ENCODE peak calls at places on chromosome 16, in five cellular contexts. E is endodermal cell; V is activated gamma-delta T cell treated with anti-CD3 and anti-CD28 coated beads, Interleukin-2, amount 50 U/mL, for 16 hours; I is heart left ventricle; M is DMS 273 treated with DMSO at 0.1 percent for 48 hours. Z is an unnamed sample.

GRCh38 chr16:74736531-74737157 is 36.0 kb upstream of the MLKL start:
- DNase-seq in V (no peak), M (no peak), I (no peak), E (peak), Z (no peak)

GRCh38 chr16:70747703-70748631 is 53.0 kb downstream of the VAC14 start:
- DNase-seq in E (no peak), M (no peak), I (no peak), V (no peak), Z (no peak)

GRCh38 chr16:324451-325334 is 27.8 kb downstream of the AXIN1 start:
- DNase-seq in E (no peak), V (peak), M (no peak), I (no peak), Z (peak)

GRCh38 chr16:72819345-72819744 is 228.6 kb downstream of the ZFHX3 start:
- DNase-seq in I (no peak), M (no peak), V (no peak), E (no peak), Z (no peak)

GRCh38 chr16:87487361-87487924 is 5.4 kb downstream of the ZCCHC14 start:
- DNase-seq in I (peak), M (no peak), V (no peak), E (peak), Z (no peak)

GRCh38 chr16:80804061-80804450 is 342 bp downstream of the CDYL2 start:
- DNase-seq in I (no peak), E (peak), M (no peak), V (peak), Z (no peak)

GRCh38 chr16:50821586-50821985 is 79.7 kb downstream of the CYLD start:
- DNase-seq in M (no peak), E (no peak), V (no peak), I (no peak), Z (no peak)

GRCh38 chr16:14193316-14193871 is 122.3 kb downstream of the MRTFB start:
- DNase-seq in I (no peak), V (peak), M (no peak), E (no peak), Z (no peak)

GRCh38 chr16:19132898-19133297 is 19.1 kb downstream of the ITPRIPL2 start:
- DNase-seq in I (no peak), M (peak), E (no peak), V (no peak), Z (no peak)

GRCh38 chr16:65908568-65908967 is 457.9 kb upstream of the CDH5 start:
- DNase-seq in V (no peak), E (peak), M (no peak), I (no peak), Z (no peak)

GRCh38 chr16:80404847-80405246 is 135.9 kb upstream of the DYNLRB2 start:
- DNase-seq in E (no peak), I (no peak), M (no peak), V (no peak), Z (no peak)

GRCh38 chr16:21645261-21645721 is 7.1 kb downstream of the IGSF6 start:
- DNase-seq in M (no peak), V (no peak), E (peak), I (no peak), Z (no peak)

GRCh38 chr16:54687043-54687655 is 243.5 kb upstream of the IRX5 start:
- DNase-seq in V (no peak), I (no peak), E (no peak), M (no peak), Z (no peak)

GRCh38 chr16:89957214-89957785 is 8.7 kb downstream of the DEF8 start:
- DNase-seq in M (no peak), E (no peak), I (no peak), V (no peak), Z (peak)

GRCh38 chr16:77962689-77963088 is 59.7 kb upstream of the CLEC3A start:
- DNase-seq in I (no peak), M (no peak), V (no peak), E (no peak), Z (no peak)

GRCh38 chr16:67718668-67719047 is 458 bp downstream of the GFOD2 start:
- DNase-seq in I (no peak), E (no peak), V (no peak), M (no peak), Z (no peak)

GRCh38 chr16:61544165-61544564 is 492.1 kb downstream of the CDH8 start:
- DNase-seq in E (no peak), M (no peak), I (no peak), V (no peak), Z (no peak)

Z was measured in natural killer cell treated with Interleukin-12 subunit alpha and Interleukin-12 subunit beta and Interleukin-15 and Interleukin-18, amount 100 ng/mL, for 72 hours.